ENCODE peak calls at places on chromosomes 16 and 17, in seven cellular contexts. One of them, this sample, is unnamed.

GRCh38 chr16:54568897-54569807 is 282.6 kb upstream of the IRX3 start:
- DNase-seq in osteocyte: no peak
- DNase-seq in stimulated activated CD4-positive, alpha-beta T cell treated with anti-CD3 and anti-CD28 coated beads, Interleukin-2, amount 100 ng/mL, for 48 hours: no peak
- DNase-seq in iris pigment epithelial cell: no peak
- DNase-seq in activated T-cell treated with anti-CD3 and anti-CD28 coated beads, Interleukin-2, amount 50 U/mL, for 48 hours: no peak
- DNase-seq in stimulated activated CD8-positive, alpha-beta memory T cell treated with anti-CD3 and anti-CD28 coated beads, Interleukin-7, amount 100 ng/mL, for 1 hour: no peak
- DNase-seq in EL: no peak
- DNase-seq in this sample: no peak

GRCh38 chr17:45096141-45096540 is 35.0 kb downstream of the NMT1 start:
- DNase-seq in osteocyte: no peak
- DNase-seq in stimulated activated CD4-positive, alpha-beta T cell treated with anti-CD3 and anti-CD28 coated beads, Interleukin-2, amount 100 ng/mL, for 48 hours: no peak
- DNase-seq in iris pigment epithelial cell: peak
- DNase-seq in activated T-cell treated with anti-CD3 and anti-CD28 coated beads, Interleukin-2, amount 50 U/mL, for 48 hours: no peak
- DNase-seq in stimulated activated CD8-positive, alpha-beta memory T cell treated with anti-CD3 and anti-CD28 coated beads, Interleukin-7, amount 100 ng/mL, for 1 hour: no peak
- DNase-seq in EL: peak
- DNase-seq in this sample: no peak

GRCh38 chr16:70737377-70738082 is 51.7 kb upstream of the MTSS2 start:
- DNase-seq in osteocyte: peak
- DNase-seq in stimulated activated CD4-positive, alpha-beta T cell treated with anti-CD3 and anti-CD28 coated beads, Interleukin-2, amount 100 ng/mL, for 48 hours: peak
- DNase-seq in iris pigment epithelial cell: peak
- DNase-seq in activated T-cell treated with anti-CD3 and anti-CD28 coated beads, Interleukin-2, amount 50 U/mL, for 48 hours: peak
- DNase-seq in stimulated activated CD8-positive, alpha-beta memory T cell treated with anti-CD3 and anti-CD28 coated beads, Interleukin-7, amount 100 ng/mL, for 1 hour: peak
- DNase-seq in EL: peak
- DNase-seq in this sample: peak

GRCh38 chr17:66135896-66136295 is 56.0 kb downstream of the CEP112 start:
- DNase-seq in osteocyte: no peak
- DNase-seq in stimulated activated CD4-positive, alpha-beta T cell treated with anti-CD3 and anti-CD28 coated beads, Interleukin-2, amount 100 ng/mL, for 48 hours: no peak
- DNase-seq in iris pigment epithelial cell: peak
- DNase-seq in activated T-cell treated with anti-CD3 and anti-CD28 coated beads, Interleukin-2, amount 50 U/mL, for 48 hours: no peak
- DNase-seq in stimulated activated CD8-positive, alpha-beta memory T cell treated with anti-CD3 and anti-CD28 coated beads, Interleukin-7, amount 100 ng/mL, for 1 hour: no peak
- DNase-seq in EL: no peak
- DNase-seq in this sample: no peak

GRCh38 chr17:76270770-76271668 is 5.9 kb downstream of the UBALD2 start:
- DNase-seq in osteocyte: no peak
- DNase-seq in stimulated activated CD4-positive, alpha-beta T cell treated with anti-CD3 and anti-CD28 coated beads, Interleukin-2, amount 100 ng/mL, for 48 hours: no peak
- DNase-seq in iris pigment epithelial cell: no peak
- DNase-seq in activated T-cell treated with anti-CD3 and anti-CD28 coated beads, Interleukin-2, amount 50 U/mL, for 48 hours: peak
- DNase-seq in stimulated activated CD8-positive, alpha-beta memory T cell treated with anti-CD3 and anti-CD28 coated beads, Interleukin-7, amount 100 ng/mL, for 1 hour: no peak
- DNase-seq in EL: no peak
- DNase-seq in this sample: no peak

GRCh38 chr17:64240741-64241347 is 22.2 kb downstream of the TEX2 start:
- DNase-seq in osteocyte: peak
- DNase-seq in stimulated activated CD4-positive, alpha-beta T cell treated with anti-CD3 and anti-CD28 coated beads, Interleukin-2, amount 100 ng/mL, for 48 hours: no peak
- DNase-seq in iris pigment epithelial cell: peak
- DNase-seq in activated T-cell treated with anti-CD3 and anti-CD28 coated beads, Interleukin-2, amount 50 U/mL, for 48 hours: no peak
- DNase-seq in stimulated activated CD8-positive, alpha-beta memory T cell treated with anti-CD3 and anti-CD28 coated beads, Interleukin-7, amount 100 ng/mL, for 1 hour: no peak
- DNase-seq in EL: peak
- DNase-seq in this sample: peak

GRCh38 chr17:65723356-65723928 is 162.0 kb upstream of the AXIN2 start:
- DNase-seq in osteocyte: no peak
- DNase-seq in stimulated activated CD4-positive, alpha-beta T cell treated with anti-CD3 and anti-CD28 coated beads, Interleukin-2, amount 100 ng/mL, for 48 hours: no peak
- DNase-seq in iris pigment epithelial cell: peak
- DNase-seq in activated T-cell treated with anti-CD3 and anti-CD28 coated beads, Interleukin-2, amount 50 U/mL, for 48 hours: no peak
- DNase-seq in stimulated activated CD8-positive, alpha-beta memory T cell treated with anti-CD3 and anti-CD28 coated beads, Interleukin-7, amount 100 ng/mL, for 1 hour: no peak
- DNase-seq in EL: peak
- DNase-seq in this sample: no peak

GRCh38 chr17:68514809-68515208 is 2.6 kb downstream of the PRKAR1A start:
- DNase-seq in osteocyte: no peak
- DNase-seq in stimulated activated CD4-positive, alpha-beta T cell treated with anti-CD3 and anti-CD28 coated beads, Interleukin-2, amount 100 ng/mL, for 48 hours: no peak
- DNase-seq in iris pigment epithelial cell: peak
- DNase-seq in activated T-cell treated with anti-CD3 and anti-CD28 coated beads, Interleukin-2, amount 50 U/mL, for 48 hours: no peak
- DNase-seq in stimulated activated CD8-positive, alpha-beta memory T cell treated with anti-CD3 and anti-CD28 coated beads, Interleukin-7, amount 100 ng/mL, for 1 hour: no peak
- DNase-seq in EL: peak
- DNase-seq in this sample: no peak

GRCh38 chr17:65398036-65398787 is 163.2 kb downstream of the AXIN2 start:
- DNase-seq in osteocyte: no peak
- DNase-seq in stimulated activated CD4-positive, alpha-beta T cell treated with anti-CD3 and anti-CD28 coated beads, Interleukin-2, amount 100 ng/mL, for 48 hours: no peak
- DNase-seq in iris pigment epithelial cell: no peak
- DNase-seq in activated T-cell treated with anti-CD3 and anti-CD28 coated beads, Interleukin-2, amount 50 U/mL, for 48 hours: no peak
- DNase-seq in stimulated activated CD8-positive, alpha-beta memory T cell treated with anti-CD3 and anti-CD28 coated beads, Interleukin-7, amount 100 ng/mL, for 1 hour: no peak
- DNase-seq in EL: no peak
- DNase-seq in this sample: no peak

GRCh38 chr17:234163-235047 is 53.0 kb upstream of the DOC2B start:
- DNase-seq in osteocyte: no peak
- DNase-seq in stimulated activated CD4-positive, alpha-beta T cell treated with anti-CD3 and anti-CD28 coated beads, Interleukin-2, amount 100 ng/mL, for 48 hours: no peak
- DNase-seq in iris pigment epithelial cell: no peak
- DNase-seq in activated T-cell treated with anti-CD3 and anti-CD28 coated beads, Interleukin-2, amount 50 U/mL, for 48 hours: no peak
- DNase-seq in stimulated activated CD8-positive, alpha-beta memory T cell treated with anti-CD3 and anti-CD28 coated beads, Interleukin-7, amount 100 ng/mL, for 1 hour: no peak
- DNase-seq in EL: no peak
- DNase-seq in this sample: peak

GRCh38 chr17:81731271-81731670 is 19.2 kb downstream of the SLC25A10 start:
- DNase-seq in osteocyte: no peak
- DNase-seq in stimulated activated CD4-positive, alpha-beta T cell treated with anti-CD3 and anti-CD28 coated beads, Interleukin-2, amount 100 ng/mL, for 48 hours: no peak
- DNase-seq in iris pigment epithelial cell: peak
- DNase-seq in activated T-cell treated with anti-CD3 and anti-CD28 coated beads, Interleukin-2, amount 50 U/mL, for 48 hours: no peak
- DNase-seq in stimulated activated CD8-positive, alpha-beta memory T cell treated with anti-CD3 and anti-CD28 coated beads, Interleukin-7, amount 100 ng/mL, for 1 hour: no peak
- DNase-seq in EL: peak
- DNase-seq in this sample: no peak

GRCh38 chr16:30903596-30903995 is 7.2 kb downstream of the CTF1 start:
- DNase-seq in osteocyte: no peak
- DNase-seq in stimulated activated CD4-positive, alpha-beta T cell treated with anti-CD3 and anti-CD28 coated beads, Interleukin-2, amount 100 ng/mL, for 48 hours: no peak
- DNase-seq in iris pigment epithelial cell: no peak
- DNase-seq in activated T-cell treated with anti-CD3 and anti-CD28 coated beads, Interleukin-2, amount 50 U/mL, for 48 hours: peak
- DNase-seq in stimulated activated CD8-positive, alpha-beta memory T cell treated with anti-CD3 and anti-CD28 coated beads, Interleukin-7, amount 100 ng/mL, for 1 hour: no peak
- DNase-seq in EL: peak
- DNase-seq in this sample: no peak

GRCh38 chr17:61426482-61427304 is 25.5 kb upstream of the TBX4 start:
- DNase-seq in osteocyte: peak
- DNase-seq in stimulated activated CD4-positive, alpha-beta T cell treated with anti-CD3 and anti-CD28 coated beads, Interleukin-2, amount 100 ng/mL, for 48 hours: no peak
- DNase-seq in iris pigment epithelial cell: peak
- DNase-seq in activated T-cell treated with anti-CD3 and anti-CD28 coated beads, Interleukin-2, amount 50 U/mL, for 48 hours: no peak
- DNase-seq in stimulated activated CD8-positive, alpha-beta memory T cell treated with anti-CD3 and anti-CD28 coated beads, Interleukin-7, amount 100 ng/mL, for 1 hour: no peak
- DNase-seq in EL: peak
- DNase-seq in this sample: no peak

GRCh38 chr17:58279016-58279671 is 1.6 kb downstream of the MPO start:
- DNase-seq in osteocyte: peak
- DNase-seq in stimulated activated CD4-positive, alpha-beta T cell treated with anti-CD3 and anti-CD28 coated beads, Interleukin-2, amount 100 ng/mL, for 48 hours: no peak
- DNase-seq in iris pigment epithelial cell: peak
- DNase-seq in activated T-cell treated with anti-CD3 and anti-CD28 coated beads, Interleukin-2, amount 50 U/mL, for 48 hours: no peak
- DNase-seq in stimulated activated CD8-positive, alpha-beta memory T cell treated with anti-CD3 and anti-CD28 coated beads, Interleukin-7, amount 100 ng/mL, for 1 hour: no peak
- DNase-seq in EL: no peak
- DNase-seq in this sample: no peak

GRCh38 chr17:5380491-5381135 is 38.8 kb downstream of the NUP88 start:
- DNase-seq in osteocyte: no peak
- DNase-seq in stimulated activated CD4-positive, alpha-beta T cell treated with anti-CD3 and anti-CD28 coated beads, Interleukin-2, amount 100 ng/mL, for 48 hours: no peak
- DNase-seq in iris pigment epithelial cell: peak
- DNase-seq in activated T-cell treated with anti-CD3 and anti-CD28 coated beads, Interleukin-2, amount 50 U/mL, for 48 hours: no peak
- DNase-seq in stimulated activated CD8-positive, alpha-beta memory T cell treated with anti-CD3 and anti-CD28 coated beads, Interleukin-7, amount 100 ng/mL, for 1 hour: no peak
- DNase-seq in EL: no peak
- DNase-seq in this sample: no peak

GRCh38 chr16:86222965-86223551 is 287.3 kb upstream of the FOXF1 start:
- DNase-seq in osteocyte: no peak
- DNase-seq in stimulated activated CD4-positive, alpha-beta T cell treated with anti-CD3 and anti-CD28 coated beads, Interleukin-2, amount 100 ng/mL, for 48 hours: no peak
- DNase-seq in iris pigment epithelial cell: peak
- DNase-seq in activated T-cell treated with anti-CD3 and anti-CD28 coated beads, Interleukin-2, amount 50 U/mL, for 48 hours: no peak
- DNase-seq in stimulated activated CD8-positive, alpha-beta memory T cell treated with anti-CD3 and anti-CD28 coated beads, Interleukin-7, amount 100 ng/mL, for 1 hour: no peak
- DNase-seq in EL: peak
- DNase-seq in this sample: no peak

GRCh38 chr16:86565181-86565631 is 1.4 kb upstream of the FOXC2 start:
- DNase-seq in osteocyte: no peak
- DNase-seq in stimulated activated CD4-positive, alpha-beta T cell treated with anti-CD3 and anti-CD28 coated beads, Interleukin-2, amount 100 ng/mL, for 48 hours: no peak
- DNase-seq in iris pigment epithelial cell: no peak
- DNase-seq in activated T-cell treated with anti-CD3 and anti-CD28 coated beads, Interleukin-2, amount 50 U/mL, for 48 hours: no peak
- DNase-seq in stimulated activated CD8-positive, alpha-beta memory T cell treated with anti-CD3 and anti-CD28 coated beads, Interleukin-7, amount 100 ng/mL, for 1 hour: no peak
- DNase-seq in EL: no peak
- DNase-seq in this sample: no peak

GRCh38 chr16:29734826-29735225 is 11.0 kb downstream of the C16orf54 start:
- DNase-seq in osteocyte: no peak
- DNase-seq in stimulated activated CD4-positive, alpha-beta T cell treated with anti-CD3 and anti-CD28 coated beads, Interleukin-2, amount 100 ng/mL, for 48 hours: no peak
- DNase-seq in iris pigment epithelial cell: no peak
- DNase-seq in activated T-cell treated with anti-CD3 and anti-CD28 coated beads, Interleukin-2, amount 50 U/mL, for 48 hours: no peak
- DNase-seq in stimulated activated CD8-positive, alpha-beta memory T cell treated with anti-CD3 and anti-CD28 coated beads, Interleukin-7, amount 100 ng/mL, for 1 hour: no peak
- DNase-seq in EL: peak
- DNase-seq in this sample: no peak

GRCh38 chr17:37392024-37392590 is 14.5 kb downstream of the ACACA start:
- DNase-seq in osteocyte: no peak
- DNase-seq in stimulated activated CD4-positive, alpha-beta T cell treated with anti-CD3 and anti-CD28 coated beads, Interleukin-2, amount 100 ng/mL, for 48 hours: no peak
- DNase-seq in iris pigment epithelial cell: peak
- DNase-seq in activated T-cell treated with anti-CD3 and anti-CD28 coated beads, Interleukin-2, amount 50 U/mL, for 48 hours: no peak
- DNase-seq in stimulated activated CD8-positive, alpha-beta memory T cell treated with anti-CD3 and anti-CD28 coated beads, Interleukin-7, amount 100 ng/mL, for 1 hour: no peak
- DNase-seq in EL: peak
- DNase-seq in this sample: no peak

This sample was measured in ovary.